ENCODE peak calls at places on chromosomes 6 and 20, in six cellular contexts. One of them, this sample, is unnamed.

GRCh38 chr6:46690126-46690525 is 2.4 kb downstream of the TDRD6 start:
- DNase-seq in testis: no peak
- DNase-seq in AG09309: no peak
- DNase-seq in AG04450: no peak
- DNase-seq in A673: no peak
- DNase-seq in body of pancreas: no peak
- DNase-seq in this sample: no peak

GRCh38 chr6:96520039-96520850 is 1.4 kb upstream of the UFL1 start:
- DNase-seq in testis: no peak
- DNase-seq in AG09309: no peak
- DNase-seq in AG04450: no peak
- DNase-seq in A673: peak
- DNase-seq in body of pancreas: peak
- DNase-seq in this sample: no peak

GRCh38 chr6:56382416-56382940 is 135.1 kb upstream of the COL21A1 start:
- DNase-seq in testis: no peak
- DNase-seq in AG09309: no peak
- DNase-seq in AG04450: no peak
- DNase-seq in A673: no peak
- DNase-seq in body of pancreas: no peak
- DNase-seq in this sample: no peak

GRCh38 chr6:96211341-96211740 is 195.6 kb downstream of the FUT9 start:
- DNase-seq in testis: no peak
- DNase-seq in AG09309: no peak
- DNase-seq in AG04450: no peak
- DNase-seq in A673: no peak
- DNase-seq in body of pancreas: no peak
- DNase-seq in this sample: no peak

GRCh38 chr6:159892053-159892452 is 1.3 kb downstream of the MAS1 start:
- DNase-seq in testis: no peak
- DNase-seq in AG09309: no peak
- DNase-seq in AG04450: no peak
- DNase-seq in A673: no peak
- DNase-seq in body of pancreas: no peak
- DNase-seq in this sample: no peak

GRCh38 chr6:114364295-114364694 is 21.5 kb upstream of the HS3ST5 start:
- DNase-seq in testis: no peak
- DNase-seq in AG09309: no peak
- DNase-seq in AG04450: peak
- DNase-seq in A673: peak
- DNase-seq in body of pancreas: no peak
- DNase-seq in this sample: no peak

GRCh38 chr6:110826236-110827129 is 11.2 kb upstream of the CDK19 start:
- DNase-seq in testis: no peak
- DNase-seq in AG09309: no peak
- DNase-seq in AG04450: no peak
- DNase-seq in A673: no peak
- DNase-seq in body of pancreas: no peak
- DNase-seq in this sample: no peak

GRCh38 chr6:55836945-55837344 is 38.4 kb downstream of the BMP5 start:
- DNase-seq in testis: peak
- DNase-seq in AG09309: no peak
- DNase-seq in AG04450: no peak
- DNase-seq in A673: no peak
- DNase-seq in body of pancreas: no peak
- DNase-seq in this sample: no peak

GRCh38 chr20:48463916-48464315 is 363.9 kb downstream of the PREX1 start:
- DNase-seq in testis: no peak
- DNase-seq in AG09309: peak
- DNase-seq in AG04450: peak
- DNase-seq in A673: no peak
- DNase-seq in body of pancreas: no peak
- DNase-seq in this sample: no peak

GRCh38 chr20:46051556-46052323 is 22.7 kb downstream of the SLC12A5 start:
- DNase-seq in testis: no peak
- DNase-seq in AG09309: no peak
- DNase-seq in AG04450: no peak
- DNase-seq in A673: peak
- DNase-seq in body of pancreas: no peak
- DNase-seq in this sample: no peak

GRCh38 chr6:139888691-139889122 is 514.3 kb upstream of the CITED2 start:
- DNase-seq in testis: no peak
- DNase-seq in AG09309: no peak
- DNase-seq in AG04450: no peak
- DNase-seq in A673: peak
- DNase-seq in body of pancreas: no peak
- DNase-seq in this sample: no peak

GRCh38 chr6:33960345-33961313 is 156.8 kb upstream of the MLN start:
- DNase-seq in testis: no peak
- DNase-seq in AG09309: no peak
- DNase-seq in AG04450: no peak
- DNase-seq in A673: no peak
- DNase-seq in body of pancreas: no peak
- DNase-seq in this sample: no peak

GRCh38 chr6:14276667-14277404 is 159.3 kb downstream of the CD83 start:
- DNase-seq in testis: no peak
- DNase-seq in AG09309: no peak
- DNase-seq in AG04450: no peak
- DNase-seq in A673: no peak
- DNase-seq in body of pancreas: no peak
- DNase-seq in this sample: no peak

GRCh38 chr20:11173936-11174335 is 500.1 kb upstream of the JAG1 start:
- DNase-seq in testis: no peak
- DNase-seq in AG09309: no peak
- DNase-seq in AG04450: no peak
- DNase-seq in A673: no peak
- DNase-seq in body of pancreas: no peak
- DNase-seq in this sample: no peak

GRCh38 chr20:63520939-63521601 is 505 bp downstream of the PPDPF start:
- DNase-seq in testis: peak
- DNase-seq in AG09309: no peak
- DNase-seq in AG04450: no peak
- DNase-seq in A673: peak
- DNase-seq in body of pancreas: peak
- DNase-seq in this sample: peak

GRCh38 chr6:89597372-89597771 is 41.2 kb downstream of the LYRM2 start:
- DNase-seq in testis: no peak
- DNase-seq in AG09309: no peak
- DNase-seq in AG04450: no peak
- DNase-seq in A673: no peak
- DNase-seq in body of pancreas: no peak
- DNase-seq in this sample: no peak

GRCh38 chr20:3689978-3690377 is 8.2 kb upstream of the ADAM33 start:
- DNase-seq in testis: no peak
- DNase-seq in AG09309: no peak
- DNase-seq in AG04450: no peak
- DNase-seq in A673: no peak
- DNase-seq in body of pancreas: no peak
- DNase-seq in this sample: no peak

GRCh38 chr20:20827992-20828597 is 115.7 kb upstream of the RALGAPA2 start:
- DNase-seq in testis: no peak
- DNase-seq in AG09309: no peak
- DNase-seq in AG04450: no peak
- DNase-seq in A673: no peak
- DNase-seq in body of pancreas: no peak
- DNase-seq in this sample: no peak

GRCh38 chr6:148445620-148446019 is 103.0 kb downstream of the SASH1 start:
- DNase-seq in testis: no peak
- DNase-seq in AG09309: no peak
- DNase-seq in AG04450: no peak
- DNase-seq in A673: no peak
- DNase-seq in body of pancreas: no peak
- DNase-seq in this sample: no peak

GRCh38 chr6:145247677-145248419 is 487.5 kb downstream of the EPM2A start:
- DNase-seq in testis: no peak
- DNase-seq in AG09309: peak
- DNase-seq in AG04450: peak
- DNase-seq in A673: peak
- DNase-seq in body of pancreas: no peak
- DNase-seq in this sample: no peak

GRCh38 chr20:32052090-32052791 is at the start of gene HCK:
- DNase-seq in testis: no peak
- DNase-seq in AG09309: no peak
- DNase-seq in AG04450: no peak
- DNase-seq in A673: no peak
- DNase-seq in body of pancreas: no peak
- DNase-seq in this sample: no peak

GRCh38 chr6:14108571-14109410 is 8.8 kb upstream of the CD83 start:
- DNase-seq in testis: no peak
- DNase-seq in AG09309: no peak
- DNase-seq in AG04450: no peak
- DNase-seq in A673: no peak
- DNase-seq in body of pancreas: no peak
- DNase-seq in this sample: peak

GRCh38 chr20:38073307-38074010 is 39.9 kb downstream of the RPRD1B start:
- DNase-seq in testis: peak
- DNase-seq in AG09309: peak
- DNase-seq in AG04450: peak
- DNase-seq in A673: peak
- DNase-seq in body of pancreas: peak
- DNase-seq in this sample: peak

DNA sequence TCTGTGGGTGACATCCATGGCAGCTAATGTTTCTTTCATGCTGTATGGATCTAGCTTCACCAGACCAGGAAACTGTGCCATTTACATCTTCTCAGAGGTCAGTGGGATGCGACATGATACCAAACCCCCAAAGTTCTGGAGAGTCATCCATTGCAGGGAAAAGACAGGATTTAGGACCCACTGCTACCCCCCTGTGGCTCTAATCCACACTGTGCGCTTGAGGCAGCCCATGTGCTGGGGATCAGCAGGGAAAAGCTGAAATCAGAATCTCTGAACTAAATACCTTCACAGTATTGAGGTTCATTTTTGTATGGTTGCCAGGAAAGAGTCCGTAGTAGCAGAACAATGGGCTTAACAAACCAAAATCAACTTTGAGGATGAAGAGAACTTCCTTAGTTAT is 164.4 kb downstream of the TMEM242 start:
- DNase-seq in testis: no peak
- DNase-seq in AG09309: no peak
- DNase-seq in AG04450: no peak
- DNase-seq in A673: no peak
- DNase-seq in body of pancreas: no peak
- DNase-seq in this sample: no peak
- TF ChIP-seq CTCF in testis: no peak
- TF ChIP-seq CTCF in AG09309: peak
- TF ChIP-seq CTCF in AG04450: peak
- TF ChIP-seq CTCF in A673: peak
- TF ChIP-seq CTCF in body of pancreas: no peak
- TF ChIP-seq CTCF in this sample: no peak

GRCh38 chr6:108581932-108582500 is 21.3 kb downstream of the FOXO3 start:
- DNase-seq in testis: no peak
- DNase-seq in AG09309: no peak
- DNase-seq in AG04450: no peak
- DNase-seq in A673: no peak
- DNase-seq in body of pancreas: no peak
- DNase-seq in this sample: no peak
- H3K4me3 ChIP-seq in testis: no peak
- H3K4me3 ChIP-seq in AG09309: no peak
- H3K4me3 ChIP-seq in AG04450: peak
- H3K4me3 ChIP-seq in A673: no peak
- H3K4me3 ChIP-seq in body of pancreas: no peak
- H3K4me3 ChIP-seq in this sample: no peak

GRCh38 chr20:50744143-50744792 is 12.9 kb downstream of the PARD6B start:
- DNase-seq in testis: peak
- DNase-seq in AG09309: peak
- DNase-seq in AG04450: peak
- DNase-seq in A673: peak
- DNase-seq in body of pancreas: peak
- DNase-seq in this sample: peak
- TF ChIP-seq CTCF in testis: no peak
- TF ChIP-seq CTCF in AG09309: peak
- TF ChIP-seq CTCF in AG04450: peak
- TF ChIP-seq CTCF in A673: peak
- TF ChIP-seq CTCF in body of pancreas: peak
- TF ChIP-seq CTCF in this sample: no peak

GRCh38 chr6:167441653-167442644 is 117.1 kb downstream of the TTLL2 start:
- DNase-seq in testis: peak
- DNase-seq in AG09309: no peak
- DNase-seq in AG04450: no peak
- DNase-seq in A673: no peak
- DNase-seq in body of pancreas: no peak
- DNase-seq in this sample: no peak
- H3K4me3 ChIP-seq in testis: no peak
- H3K4me3 ChIP-seq in AG09309: no peak
- H3K4me3 ChIP-seq in AG04450: no peak
- H3K4me3 ChIP-seq in A673: no peak
- H3K4me3 ChIP-seq in body of pancreas: no peak
- H3K4me3 ChIP-seq in this sample: no peak

DNA sequence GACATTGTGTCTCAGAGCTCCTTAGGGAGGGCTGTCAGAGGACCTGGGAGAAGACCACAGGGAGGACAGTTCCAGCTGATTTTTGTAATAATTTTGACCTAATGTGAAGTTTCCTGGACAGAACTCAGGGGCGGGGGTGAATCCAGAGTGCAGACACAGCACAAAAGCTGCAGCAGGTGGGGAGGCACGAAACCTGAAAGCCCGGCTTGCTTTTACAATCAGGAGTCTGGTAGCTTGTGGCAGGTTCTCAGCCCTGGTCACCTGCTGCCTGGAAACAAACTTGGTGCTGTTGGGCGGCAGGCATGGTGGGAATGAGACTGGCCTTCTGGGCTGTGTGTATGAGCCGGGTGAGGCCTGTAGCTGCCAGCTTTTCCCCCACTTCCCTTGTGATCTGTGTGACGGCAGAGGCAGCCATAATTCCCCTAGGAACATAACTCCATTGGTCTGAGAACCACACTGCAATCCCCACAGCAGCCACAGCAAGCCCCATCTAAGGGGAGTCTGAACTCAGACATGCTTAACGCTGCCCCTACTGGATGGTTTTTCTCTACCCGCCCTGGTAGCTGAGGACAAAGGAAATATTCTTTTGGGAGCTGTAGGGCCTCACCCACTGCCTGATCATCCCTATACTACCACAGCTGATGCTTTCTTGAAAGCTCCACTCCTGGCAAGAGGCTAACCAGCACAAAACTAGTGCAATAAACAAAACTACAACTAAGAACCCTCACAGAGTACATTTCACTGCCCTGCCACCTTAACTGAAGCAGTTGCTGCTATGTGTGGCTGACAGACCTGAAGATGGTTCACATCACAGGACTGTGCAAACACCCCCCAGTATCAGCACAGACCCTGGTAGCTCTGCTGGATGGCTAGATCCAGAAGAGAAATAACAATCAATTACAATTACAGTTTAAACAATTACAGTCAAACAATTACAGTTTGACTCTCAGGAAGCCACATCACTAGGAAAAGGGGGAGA is 1055.1 kb upstream of the GJE1 start:
- DNase-seq in testis: peak
- DNase-seq in AG09309: no peak
- DNase-seq in AG04450: no peak
- DNase-seq in A673: peak
- DNase-seq in body of pancreas: no peak
- DNase-seq in this sample: no peak
- TF ChIP-seq CTCF in testis: no peak
- TF ChIP-seq CTCF in AG09309: no peak
- TF ChIP-seq CTCF in AG04450: peak
- TF ChIP-seq CTCF in A673: peak
- TF ChIP-seq CTCF in body of pancreas: no peak
- TF ChIP-seq CTCF in this sample: no peak